ENCODE peak calls at places on chromosomes 4 and X, in five cellular contexts. One of them, this sample, is unnamed.

GRCh38 chrX:70089575-70090297 is 27.5 kb downstream of the OTUD6A start:
- DNase-seq in adrenal gland: no peak
- DNase-seq in heart left ventricle: no peak
- DNase-seq in Peyer's patch: no peak
- DNase-seq in ovary: no peak
- DNase-seq in this sample: no peak

GRCh38 chr4:174457468-174457867 is 64.8 kb downstream of the HPGD start:
- DNase-seq in adrenal gland: no peak
- DNase-seq in heart left ventricle: no peak
- DNase-seq in ovary: no peak
- DNase-seq in Peyer's patch: no peak
- DNase-seq in this sample: no peak

GRCh38 chr4:75254745-75255144 is 259.5 kb downstream of the RCHY1 start:
- DNase-seq in Peyer's patch: no peak
- DNase-seq in ovary: no peak
- DNase-seq in adrenal gland: no peak
- DNase-seq in heart left ventricle: no peak
- DNase-seq in this sample: no peak

GRCh38 chrX:130028196-130028595 is 45.8 kb downstream of the BCORL1 start:
- DNase-seq in adrenal gland: peak
- DNase-seq in Peyer's patch: peak
- DNase-seq in ovary: peak
- DNase-seq in heart left ventricle: peak
- DNase-seq in this sample: no peak

GRCh38 chr4:186551849-186552248 is 3.5 kb downstream of the MTNR1A start:
- DNase-seq in Peyer's patch: no peak
- DNase-seq in heart left ventricle: no peak
- DNase-seq in adrenal gland: no peak
- DNase-seq in ovary: no peak
- DNase-seq in this sample: peak

GRCh38 chrX:14660970-14661369 is 131.6 kb downstream of the GLRA2 start:
- DNase-seq in Peyer's patch: no peak
- DNase-seq in adrenal gland: no peak
- DNase-seq in heart left ventricle: no peak
- DNase-seq in ovary: no peak
- DNase-seq in this sample: no peak

GRCh38 chr4:127249066-127249766 is 383.5 kb upstream of the INTU start:
- DNase-seq in heart left ventricle: no peak
- DNase-seq in adrenal gland: no peak
- DNase-seq in ovary: no peak
- DNase-seq in Peyer's patch: no peak
- DNase-seq in this sample: no peak

GRCh38 chr4:76197971-76198410 is 15.6 kb downstream of the SCARB2 start:
- DNase-seq in heart left ventricle: peak
- DNase-seq in Peyer's patch: peak
- DNase-seq in ovary: peak
- DNase-seq in adrenal gland: peak
- DNase-seq in this sample: peak

GRCh38 chr4:182265881-182266280 is 22.7 kb downstream of the TENM3 start:
- DNase-seq in Peyer's patch: no peak
- DNase-seq in heart left ventricle: no peak
- DNase-seq in adrenal gland: no peak
- DNase-seq in ovary: no peak
- DNase-seq in this sample: no peak

GRCh38 chr4:79823148-79823763 is 249.8 kb downstream of the ANTXR2 start:
- DNase-seq in adrenal gland: peak
- DNase-seq in heart left ventricle: no peak
- DNase-seq in Peyer's patch: no peak
- DNase-seq in ovary: no peak
- DNase-seq in this sample: no peak

DNA sequence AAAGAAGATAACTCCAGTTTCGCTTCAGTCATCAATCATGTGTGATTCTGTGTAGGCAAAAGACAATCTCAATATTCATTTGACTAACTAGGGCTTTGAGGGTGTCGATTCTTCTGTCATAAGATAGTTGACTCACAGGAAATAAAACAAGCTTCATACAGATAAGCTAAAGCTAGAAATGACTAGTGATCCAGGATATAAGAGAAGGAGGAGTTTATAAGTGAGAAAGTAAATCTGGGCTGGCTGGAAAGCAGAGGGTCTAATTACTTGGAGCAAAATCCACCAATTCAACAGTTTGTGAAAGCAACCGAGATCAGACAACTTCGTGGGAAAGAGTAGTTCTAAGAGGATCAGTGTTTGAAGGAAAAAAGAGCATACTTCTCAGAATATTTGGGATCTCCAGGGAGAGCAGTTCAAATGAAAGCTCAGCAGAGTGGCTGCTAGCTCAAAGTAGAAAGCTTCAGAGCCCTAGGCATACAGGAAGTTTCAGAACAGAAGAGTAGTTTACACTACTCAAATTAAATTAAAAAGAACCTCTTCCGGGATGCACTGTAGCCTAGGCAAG is 429.3 kb downstream of the INPP4B start:
- DNase-seq in Peyer's patch: no peak
- DNase-seq in adrenal gland: no peak
- DNase-seq in ovary: no peak
- DNase-seq in heart left ventricle: no peak
- DNase-seq in this sample: no peak
- H3K27ac ChIP-seq in Peyer's patch: peak
- H3K27ac ChIP-seq in adrenal gland: no peak
- H3K27ac ChIP-seq in ovary: no peak
- H3K27ac ChIP-seq in heart left ventricle: no peak
- H3K27ac ChIP-seq in this sample: no peak

DNA sequence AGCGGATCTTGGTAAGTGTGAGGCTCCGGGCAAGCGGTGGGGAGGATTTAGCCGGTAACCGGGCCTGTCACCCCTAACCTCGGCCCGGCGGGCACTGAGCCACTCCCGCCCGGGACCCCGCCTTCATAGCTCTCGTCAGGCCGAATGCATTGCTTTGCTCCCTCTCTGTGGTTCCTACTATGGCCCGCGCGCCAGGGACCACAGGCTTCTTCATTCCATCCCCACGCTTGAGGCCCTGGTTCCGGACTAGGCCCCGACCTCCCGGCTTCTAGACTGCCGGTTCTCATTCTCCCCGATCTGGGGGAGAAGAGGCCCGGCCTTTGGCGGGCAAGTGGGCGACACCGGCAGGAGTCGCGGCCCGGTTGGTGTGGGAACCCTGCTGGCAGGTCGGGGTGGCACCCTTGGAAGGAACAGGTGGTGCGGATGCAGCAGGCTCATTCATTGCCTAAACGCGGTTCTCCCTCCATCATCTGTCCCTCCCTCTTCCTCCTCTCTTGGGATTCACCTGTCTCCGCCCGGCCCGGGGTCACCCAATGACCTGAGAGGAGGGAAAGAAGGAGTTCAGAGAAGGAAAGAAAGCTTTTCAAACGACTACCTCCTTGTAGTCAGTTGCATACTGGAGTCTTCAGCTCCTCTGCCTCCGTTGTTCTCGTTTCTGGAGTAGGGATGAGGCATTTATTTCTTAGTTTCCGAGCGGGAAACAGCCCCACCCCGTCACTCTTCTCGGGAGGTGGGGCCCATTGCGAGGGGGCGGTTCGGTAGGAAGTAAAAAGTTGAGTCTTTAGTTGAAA is at the start of gene NDUFC1:
- DNase-seq in Peyer's patch: peak
- DNase-seq in heart left ventricle: peak
- DNase-seq in adrenal gland: peak
- DNase-seq in ovary: peak
- DNase-seq in this sample: no peak
- TF ChIP-seq POLR2A in Peyer's patch: no peak
- TF ChIP-seq POLR2A in heart left ventricle: no peak
- TF ChIP-seq POLR2A in adrenal gland: peak
- TF ChIP-seq POLR2A in ovary: no peak
- TF ChIP-seq POLR2A in this sample: no peak

GRCh38 chr4:84803121-84803520 is 163.4 kb downstream of the WDFY3 start:
- DNase-seq in heart left ventricle: no peak
- DNase-seq in Peyer's patch: no peak
- DNase-seq in adrenal gland: no peak
- DNase-seq in ovary: no peak
- DNase-seq in this sample: no peak

GRCh38 chr4:84804126-84804525 is 162.4 kb downstream of the WDFY3 start:
- DNase-seq in Peyer's patch: no peak
- DNase-seq in heart left ventricle: no peak
- DNase-seq in ovary: no peak
- DNase-seq in adrenal gland: no peak
- DNase-seq in this sample: no peak

GRCh38 chr4:84809946-84810345 is 156.5 kb downstream of the WDFY3 start:
- DNase-seq in adrenal gland: no peak
- DNase-seq in heart left ventricle: no peak
- DNase-seq in Peyer's patch: no peak
- DNase-seq in ovary: no peak
- DNase-seq in this sample: no peak

GRCh38 chr4:84803720-84804119 is 162.8 kb downstream of the WDFY3 start:
- DNase-seq in ovary: no peak
- DNase-seq in heart left ventricle: no peak
- DNase-seq in Peyer's patch: no peak
- DNase-seq in adrenal gland: no peak
- DNase-seq in this sample: no peak

DNA sequence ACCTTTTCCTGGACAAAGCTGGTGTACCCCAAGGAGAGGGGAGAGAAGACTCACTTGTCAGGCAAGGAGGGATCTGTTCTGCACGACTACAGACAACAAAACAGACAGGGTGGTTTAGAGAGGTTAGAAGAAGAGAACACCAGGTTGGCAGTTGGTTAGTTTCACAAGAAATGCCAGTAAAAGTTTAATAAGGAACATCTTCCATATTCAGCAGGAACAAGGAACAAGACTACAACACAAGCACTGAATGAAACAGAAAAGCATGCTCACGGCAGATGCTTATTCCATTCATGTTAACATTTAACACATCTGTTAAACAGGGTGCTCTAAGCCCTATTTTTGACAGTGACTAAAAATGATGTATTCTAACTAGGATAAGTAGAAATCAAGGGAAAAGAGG is 158.2 kb downstream of the WDFY3 start:
- DNase-seq in adrenal gland: no peak
- DNase-seq in heart left ventricle: no peak
- DNase-seq in ovary: no peak
- DNase-seq in Peyer's patch: no peak
- DNase-seq in this sample: no peak
- H3K27ac ChIP-seq in adrenal gland: no peak
- H3K27ac ChIP-seq in heart left ventricle: no peak
- H3K27ac ChIP-seq in ovary: no peak
- H3K27ac ChIP-seq in Peyer's patch: no peak
- H3K27ac ChIP-seq in this sample: no peak

GRCh38 chrX:25002658-25003015 is 13.1 kb downstream of the ARX start:
- DNase-seq in ovary: peak
- DNase-seq in Peyer's patch: no peak
- DNase-seq in heart left ventricle: no peak
- DNase-seq in adrenal gland: no peak
- DNase-seq in this sample: no peak

GRCh38 chrX:25004040-25004439 is 11.7 kb downstream of the ARX start:
- DNase-seq in heart left ventricle: no peak
- DNase-seq in adrenal gland: no peak
- DNase-seq in ovary: no peak
- DNase-seq in Peyer's patch: no peak
- DNase-seq in this sample: no peak

GRCh38 chrX:25001808-25002657 is 13.7 kb downstream of the ARX start:
- DNase-seq in Peyer's patch: no peak
- DNase-seq in adrenal gland: no peak
- DNase-seq in ovary: peak
- DNase-seq in heart left ventricle: no peak
- DNase-seq in this sample: no peak

GRCh38 chrX:25004485-25005032 is 11.2 kb downstream of the ARX start:
- DNase-seq in Peyer's patch: no peak
- DNase-seq in adrenal gland: no peak
- DNase-seq in heart left ventricle: no peak
- DNase-seq in ovary: peak
- DNase-seq in this sample: no peak

DNA sequence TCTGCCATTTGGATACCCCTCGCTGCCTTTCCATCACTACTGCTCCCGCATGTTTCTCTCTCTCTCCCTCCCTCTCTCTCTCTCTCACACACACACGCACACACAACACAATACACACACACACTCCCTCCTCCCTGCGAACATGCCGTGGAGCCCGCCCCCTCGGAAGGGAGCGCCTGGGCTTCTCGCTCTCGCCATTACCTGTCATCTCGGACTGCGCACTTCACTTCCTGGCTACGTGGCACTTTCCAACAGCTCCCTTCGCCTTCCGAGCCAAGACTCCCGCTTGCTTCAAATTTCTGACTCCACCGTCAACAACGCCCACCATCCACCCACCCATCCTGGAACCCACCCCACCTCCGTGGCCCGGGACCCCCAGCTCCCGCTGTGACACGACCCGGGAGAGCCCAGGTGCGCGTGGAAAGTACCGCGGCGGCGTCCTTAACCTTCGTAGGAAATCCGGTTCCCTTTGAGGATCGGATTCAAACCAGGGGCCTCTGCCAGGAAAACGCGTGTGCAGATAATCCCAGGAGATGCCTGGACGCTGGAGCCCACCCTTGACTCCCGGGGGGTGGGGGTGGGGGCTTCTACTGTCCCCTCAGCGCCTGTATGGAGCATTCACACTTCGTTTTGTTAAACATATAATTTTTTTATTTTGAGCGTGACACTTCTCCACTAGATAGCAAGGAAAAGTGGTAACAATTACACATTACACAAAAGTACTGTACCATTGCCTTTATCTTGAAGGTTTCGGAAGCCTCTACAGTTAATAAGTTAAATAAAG is 12.5 kb downstream of the ARX start:
- DNase-seq in ovary: peak
- DNase-seq in heart left ventricle: no peak
- DNase-seq in adrenal gland: no peak
- DNase-seq in Peyer's patch: no peak
- DNase-seq in this sample: no peak
- TF ChIP-seq POLR2A in ovary: peak
- TF ChIP-seq POLR2A in heart left ventricle: no peak
- TF ChIP-seq POLR2A in adrenal gland: no peak
- TF ChIP-seq POLR2A in Peyer's patch: no peak
- TF ChIP-seq POLR2A in this sample: no peak

DNA sequence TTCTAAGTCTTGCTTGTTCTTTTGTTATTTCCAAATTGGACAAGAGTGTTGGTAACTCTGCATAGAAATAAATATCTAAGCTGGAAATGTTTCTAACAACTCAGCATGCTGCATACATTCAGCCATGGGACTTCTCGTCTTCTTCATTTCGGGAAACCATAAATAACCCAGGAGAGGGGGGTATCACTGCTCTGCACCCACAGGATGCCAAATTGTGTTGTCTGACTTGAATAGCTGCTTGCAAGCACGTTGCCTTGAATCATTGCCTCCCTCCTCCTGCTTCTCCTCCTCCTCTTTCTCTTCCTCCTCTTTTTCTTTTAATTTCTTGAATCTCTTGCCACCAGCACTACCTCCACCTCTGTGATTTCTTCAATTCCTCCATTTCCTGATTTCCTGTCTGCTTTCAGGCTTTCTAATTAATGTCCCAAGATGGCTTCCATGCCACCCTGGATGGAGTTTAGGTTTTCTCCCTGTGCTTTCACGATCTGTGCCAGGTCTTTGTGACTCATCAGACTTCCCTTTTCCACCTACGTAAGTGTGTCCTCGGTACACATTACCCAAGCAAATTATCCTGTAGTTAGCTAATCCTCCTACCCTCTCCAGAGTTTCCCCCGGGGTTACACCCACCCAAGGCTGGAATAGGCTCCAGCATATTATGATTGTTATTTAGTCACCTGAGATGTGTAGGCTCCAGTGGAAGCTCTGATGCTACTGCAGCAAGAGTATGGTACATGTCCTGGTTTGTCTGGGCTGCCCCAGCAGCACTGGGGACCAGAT is 122.6 kb upstream of the VCX3B start:
- DNase-seq in adrenal gland: no peak
- DNase-seq in heart left ventricle: no peak
- DNase-seq in Peyer's patch: no peak
- DNase-seq in ovary: no peak
- DNase-seq in this sample: no peak
- H3K27ac ChIP-seq in adrenal gland: no peak
- H3K27ac ChIP-seq in heart left ventricle: no peak
- H3K27ac ChIP-seq in Peyer's patch: no peak
- H3K27ac ChIP-seq in ovary: no peak
- H3K27ac ChIP-seq in this sample: no peak

This sample was measured in esophagus muscularis mucosa.